ENCODE peak calls at places on chromosomes 12 and 14, in six cellular contexts. J is nucleus accumbens, K is HS-5, A is T47D, E is NCI-H1105 treated with DMSO at 0.1 percent for 48 hours, R is H4. W is an unnamed sample.

GRCh38 chr12:120117961-120118709 is 1.6 kb upstream of the RAB35 start:
- DNase-seq in J (no peak), K (no peak), A (no peak), E (no peak), R (no peak), W (no peak)

GRCh38 chr14:68471029-68471963 is 321.6 kb downstream of the ZFP36L1 start:
- DNase-seq in J (no peak), K (no peak), A (no peak), E (no peak), R (no peak), W (no peak)

GRCh38 chr12:26906024-26906423 is 31.8 kb downstream of the INTS13 start:
- DNase-seq in J (no peak), K (no peak), A (no peak), E (no peak), R (no peak), W (no peak)

GRCh38 chr14:68981124-68981523 is 2.0 kb upstream of the ACTN1 start:
- DNase-seq in J (no peak), K (no peak), A (no peak), E (no peak), R (no peak), W (no peak)

GRCh38 chr12:29240441-29240840 is 91.4 kb downstream of the FAR2 start:
- DNase-seq in J (no peak), K (no peak), A (no peak), E (no peak), R (no peak), W (no peak)

GRCh38 chr14:58772814-58773620 is 135.3 kb downstream of the DACT1 start:
- DNase-seq in J (no peak), K (no peak), A (no peak), E (no peak), R (peak; percentile 39), W (no peak)

GRCh38 chr12:41684997-41685396 is 459.7 kb downstream of the GXYLT1 start:
- DNase-seq in J (no peak), K (no peak), A (no peak), E (no peak), R (no peak), W (no peak)

GRCh38 chr12:105253882-105254513 is 18.0 kb upstream of the APPL2 start:
- DNase-seq in J (no peak), K (peak; percentile 82), A (no peak), E (no peak), R (peak; percentile 19), W (peak; percentile 48)

GRCh38 chr12:6089041-6089823 is 35.2 kb downstream of the VWF start:
- DNase-seq in J (no peak), K (no peak), A (peak; percentile 66), E (no peak), R (no peak), W (no peak)

GRCh38 chr12:52360663-52361271 is 6.5 kb downstream of the KRT85 start:
- DNase-seq in J (no peak), K (no peak), A (peak; percentile 66), E (no peak), R (no peak), W (no peak)

GRCh38 chr14:30957813-30958370 is 67.6 kb upstream of the AP4S1 start:
- DNase-seq in J (no peak), K (no peak), A (no peak), E (no peak), R (no peak), W (no peak)

GRCh38 chr12:46402451-46402850 is 29.9 kb upstream of the SLC38A2 start:
- DNase-seq in J (no peak), K (peak; percentile 76), A (no peak), E (no peak), R (peak; percentile 60), W (peak; percentile 88)

GRCh38 chr12:108146035-108146893 is 17.2 kb downstream of the WSCD2 start:
- DNase-seq in J (no peak), K (no peak), A (no peak), E (no peak), R (no peak), W (no peak)

GRCh38 chr14:100201701-100202100 is 37.2 kb upstream of the YY1 start:
- DNase-seq in J (no peak), K (no peak), A (peak; percentile 87), E (no peak), R (no peak), W (no peak)

GRCh38 chr12:68943848-68944247 is 10.9 kb upstream of the CPM start:
- DNase-seq in J (no peak), K (no peak), A (no peak), E (no peak), R (no peak), W (no peak)

GRCh38 chr12:122399254-122399591 is 23.2 kb downstream of the CLIP1 start:
- DNase-seq in J (no peak), K (no peak), A (no peak), E (no peak), R (no peak), W (no peak)

GRCh38 chr12:52216807-52217206 is 16.2 kb upstream of the KRT7 start:
- DNase-seq in J (no peak), K (no peak), A (no peak), E (no peak), R (no peak), W (no peak)

GRCh38 chr14:89767861-89768268 is 186.7 kb downstream of the EFCAB11 start:
- DNase-seq in J (no peak), K (peak; percentile 18), A (peak; percentile 80), E (no peak), R (peak; percentile 51), W (peak; percentile 28)

GRCh38 chr14:41785696-41786095 is 179.0 kb downstream of the LRFN5 start:
- DNase-seq in J (no peak), K (no peak), A (peak; percentile 66), E (peak; percentile 62), R (peak; percentile 20), W (no peak)

GRCh38 chr14:95362180-95362494 is 42.4 kb upstream of the CLMN start:
- DNase-seq in J (no peak), K (no peak), A (no peak), E (no peak), R (no peak), W (no peak)

GRCh38 chr12:108309674-108310312 is 29.3 kb downstream of the CMKLR1 start:
- DNase-seq in J (no peak), K (no peak), A (no peak), E (no peak), R (no peak), W (no peak)

GRCh38 chr12:62848418-62848817 is 86.5 kb downstream of the PPM1H start:
- DNase-seq in J (no peak), K (peak; percentile 64), A (no peak), E (no peak), R (peak; percentile 67), W (peak; percentile 68)

GRCh38 chr14:26128931-26129674 is 468.7 kb downstream of the NOVA1 start:
- DNase-seq in J (no peak), K (no peak), A (no peak), E (no peak), R (no peak), W (no peak)

GRCh38 chr12:57881035-57881973 is 34.8 kb upstream of the CTDSP2 start:
- DNase-seq in J (no peak), K (no peak), A (peak; percentile 48), E (no peak), R (no peak), W (peak; percentile 31)

GRCh38 chr12:38911611-38912010 is 6.2 kb upstream of the CPNE8 start:
- DNase-seq in J (no peak), K (no peak), A (no peak), E (no peak), R (no peak), W (no peak)

GRCh38 chr12:38875571-38876228 is 29.7 kb downstream of the CPNE8 start:
- DNase-seq in J (no peak), K (no peak), A (no peak), E (no peak), R (no peak), W (peak; percentile 22)

GRCh38 chr12:29043069-29043468 is 106.0 kb upstream of the FAR2 start:
- DNase-seq in J (no peak), K (peak; percentile 19), A (no peak), E (no peak), R (no peak), W (peak; percentile 76)

GRCh38 chr12:2295941-2296461 is 243.2 kb downstream of the CACNA1C start:
- DNase-seq in J (no peak), K (peak; percentile 66), A (no peak), E (no peak), R (peak; percentile 45), W (peak; percentile 76)

GRCh38 chr12:81255456-81255855 is 177.6 kb downstream of the ACSS3 start:
- DNase-seq in J (no peak), K (no peak), A (no peak), E (no peak), R (no peak), W (no peak)

GRCh38 chr14:26984318-26985177 is 386.7 kb upstream of the NOVA1 start:
- DNase-seq in J (no peak), K (peak; percentile 28), A (peak; percentile 83), E (peak; percentile 73), R (peak; percentile 56), W (peak; percentile 8)

GRCh38 chr12:49819786-49820185 is 8.4 kb downstream of the NCKAP5L start:
- DNase-seq in J (no peak), K (no peak), A (no peak), E (no peak), R (no peak), W (no peak)

GRCh38 chr12:113184900-113185179 is 438 bp downstream of the DDX54 start:
- DNase-seq in J (peak; percentile 93), K (peak; percentile 85), A (peak; percentile 93), E (peak; percentile 78), R (peak; percentile 83), W (peak; percentile 84)

GRCh38 chr12:16610006-16610520 is 4.1 kb upstream of the LMO3 start:
- DNase-seq in J (no peak), K (no peak), A (no peak), E (no peak), R (no peak), W (no peak)

GRCh38 chr14:53002576-53002975 is 51.7 kb upstream of the FERMT2 start:
- DNase-seq in J (no peak), K (no peak), A (no peak), E (no peak), R (peak; percentile 23), W (no peak)

GRCh38 chr14:53113992-53114391 is 39.1 kb downstream of the DDHD1 start:
- DNase-seq in J (no peak), K (no peak), A (no peak), E (no peak), R (no peak), W (no peak)

GRCh38 chr12:99985631-99986030 is 895 bp upstream of the ANKS1B start:
- DNase-seq in J (no peak), K (no peak), A (no peak), E (peak; percentile 22), R (no peak), W (no peak)

GRCh38 chr12:88764781-88765470 is 184.7 kb upstream of the KITLG start:
- DNase-seq in J (no peak), K (peak; percentile 8), A (no peak), E (no peak), R (no peak), W (no peak)

GRCh38 chr12:63958876-63959275 is 114.4 kb downstream of the SRGAP1 start:
- DNase-seq in J (no peak), K (no peak), A (no peak), E (peak; percentile 43), R (no peak), W (no peak)

W was measured in stromal cell of bone marrow.